ENCODE peak calls at places on chromosomes 12 and 14, in six cellular contexts. F, W, D, I, Z and A are unnamed samples.

GRCh38 chr12:75481013-75481705 is 604 bp downstream of the GLIPR1 start:
- DNase-seq in Z (no peak), F (no peak), W (no peak), I (no peak), D (no peak), A (peak)

GRCh38 chr14:81551471-81551870 is 17.8 kb upstream of the SEL1L start:
- DNase-seq in F (no peak), Z (no peak), W (no peak), D (no peak), I (no peak), A (no peak)

GRCh38 chr12:20555015-20555414 is 140.1 kb upstream of the SLCO1C1 start:
- DNase-seq in D (no peak), Z (no peak), W (no peak), I (no peak), F (no peak), A (no peak)

GRCh38 chr12:121189887-121190155 is 20.1 kb upstream of the P2RX4 start:
- DNase-seq in Z (no peak), W (no peak), F (no peak), I (no peak), D (no peak), A (no peak)

GRCh38 chr12:53623526-53623925 is 2.7 kb downstream of the ATF7 start:
- DNase-seq in D (peak), I (no peak), Z (no peak), F (no peak), W (no peak), A (no peak)

GRCh38 chr14:36771256-36771655 is 109.6 kb downstream of the PAX9 start:
- DNase-seq in D (no peak), Z (no peak), I (no peak), F (no peak), W (no peak), A (no peak)

GRCh38 chr14:66965831-66966230 is 223.4 kb upstream of the GARIN2 start:
- DNase-seq in I (no peak), W (no peak), D (no peak), F (no peak), Z (no peak), A (no peak)

GRCh38 chr14:35261774-35262173 is 30.4 kb upstream of the PSMA6 start:
- DNase-seq in D (no peak), I (no peak), F (no peak), W (no peak), Z (no peak), A (no peak)

GRCh38 chr14:22845103-22845394 is 8.7 kb downstream of the MMP14 start:
- DNase-seq in Z (no peak), D (no peak), F (no peak), W (no peak), I (no peak), A (no peak)

GRCh38 chr14:30864934-30865333 is 9.4 kb upstream of the COCH start:
- DNase-seq in F (no peak), I (no peak), W (no peak), D (no peak), Z (no peak), A (no peak)

GRCh38 chr12:78455991-78456390 is 408.6 kb upstream of the SYT1 start:
- DNase-seq in Z (no peak), W (no peak), D (no peak), F (no peak), I (no peak), A (no peak)

GRCh38 chr14:58776516-58776915 is 138.8 kb downstream of the DACT1 start:
- DNase-seq in I (no peak), F (no peak), Z (no peak), W (no peak), D (no peak), A (no peak)

GRCh38 chr12:55743967-55744931 is 1.3 kb downstream of the GDF11 start:
- DNase-seq in D (peak), I (no peak), F (no peak), Z (no peak), W (no peak), A (no peak)

GRCh38 chr14:100303179-100303578 is 3.1 kb downstream of the SLC25A29 start:
- DNase-seq in D (peak), Z (no peak), F (peak), I (no peak), W (peak), A (no peak)

GRCh38 chr14:62807636-62808035 is 237.6 kb downstream of the KCNH5 start:
- DNase-seq in D (no peak), W (no peak), Z (no peak), I (no peak), F (peak), A (no peak)

GRCh38 chr12:47757840-47758583 is 668 bp downstream of the RAPGEF3 start:
- DNase-seq in D (no peak), Z (no peak), W (no peak), I (no peak), F (no peak), A (no peak)

GRCh38 chr14:68814376-68815287 is 21.8 kb upstream of the ZFP36L1 start:
- DNase-seq in I (no peak), D (peak), W (peak), Z (no peak), F (peak), A (no peak)

GRCh38 chr12:122421263-122421814 is 1.1 kb downstream of the CLIP1 start:
- DNase-seq in I (no peak), Z (no peak), W (peak), D (peak), F (no peak), A (peak)

GRCh38 chr12:78473136-78473535 is 391.4 kb upstream of the SYT1 start:
- DNase-seq in Z (no peak), W (no peak), I (no peak), F (no peak), D (no peak), A (no peak)

GRCh38 chr12:104933778-104934177 is 24.3 kb downstream of the SLC41A2 start:
- DNase-seq in D (no peak), F (no peak), W (no peak), Z (no peak), I (no peak), A (no peak)

GRCh38 chr14:19801118-19801464 is 2.5 kb upstream of the OR4N2 start:
- DNase-seq in D (no peak), I (no peak), F (no peak), Z (no peak), W (no peak), A (no peak)

GRCh38 chr14:77307099-77307496 is 13.6 kb downstream of the POMT2 start:
- DNase-seq in W (no peak), D (no peak), F (no peak), Z (no peak), I (no peak), A (no peak)

GRCh38 chr14:105173901-105174894 is 5.6 kb upstream of the JAG2 start:
- DNase-seq in F (no peak), Z (no peak), D (no peak), W (no peak), I (no peak), A (no peak)

GRCh38 chr14:89214221-89214965 is 202.6 kb downstream of the FOXN3 start:
- DNase-seq in Z (no peak), D (no peak), F (peak), W (peak), I (no peak), A (no peak)

GRCh38 chr14:31950760-31951637 is 126.1 kb upstream of the ARHGAP5 start:
- DNase-seq in W (peak), F (peak), I (no peak), D (peak), Z (no peak), A (no peak)

GRCh38 chr12:43154498-43155045 is 397.4 kb downstream of the ADAMTS20 start:
- DNase-seq in D (no peak), Z (no peak), I (no peak), F (peak), W (no peak), A (no peak)

GRCh38 chr12:28237423-28237822 is 47.2 kb downstream of the CCDC91 start:
- DNase-seq in Z (no peak), W (no peak), F (peak), I (no peak), D (no peak), A (no peak)

GRCh38 chr14:73059326-73059725 is 992 bp downstream of the RBM25 start:
- DNase-seq in F (no peak), D (no peak), I (no peak), W (peak), Z (no peak), A (no peak)
- TF ChIP-seq REST in F (no peak), D (no peak), I (no peak), W (no peak), Z (no peak), A (no peak)

DNA sequence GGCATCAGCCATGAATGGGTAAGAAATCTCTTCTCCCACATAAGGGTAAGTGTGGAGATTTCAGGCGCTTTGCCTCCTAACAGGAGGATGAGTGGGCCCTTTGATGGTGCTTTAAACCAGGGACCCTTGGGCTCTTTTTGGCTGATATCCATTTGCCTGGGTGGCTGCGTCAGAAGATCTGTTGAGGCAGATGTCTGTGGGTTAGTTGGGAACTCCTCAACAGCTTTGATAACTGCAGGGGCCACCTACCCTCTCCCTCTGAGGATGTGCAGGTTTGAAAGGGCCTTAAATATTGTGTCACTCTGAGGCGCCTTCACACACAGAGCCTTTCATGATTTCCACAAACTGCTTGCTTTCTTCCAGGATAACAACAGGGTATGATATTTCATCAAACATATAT is 210.7 kb downstream of the PPM1H start:
- DNase-seq in I (no peak), D (no peak), Z (no peak), W (no peak), F (no peak), A (no peak)
- H3K27ac ChIP-seq in I (peak), D (no peak), Z (peak), W (peak), F (peak), A (no peak)

GRCh38 chr14:76011959-76012802 is 26.6 kb downstream of the IFT43 start:
- DNase-seq in W (no peak), F (peak), Z (no peak), D (no peak), I (no peak), A (no peak)
- TF ChIP-seq REST in W (no peak), F (no peak), Z (no peak), D (no peak), I (no peak), A (no peak)

DNA sequence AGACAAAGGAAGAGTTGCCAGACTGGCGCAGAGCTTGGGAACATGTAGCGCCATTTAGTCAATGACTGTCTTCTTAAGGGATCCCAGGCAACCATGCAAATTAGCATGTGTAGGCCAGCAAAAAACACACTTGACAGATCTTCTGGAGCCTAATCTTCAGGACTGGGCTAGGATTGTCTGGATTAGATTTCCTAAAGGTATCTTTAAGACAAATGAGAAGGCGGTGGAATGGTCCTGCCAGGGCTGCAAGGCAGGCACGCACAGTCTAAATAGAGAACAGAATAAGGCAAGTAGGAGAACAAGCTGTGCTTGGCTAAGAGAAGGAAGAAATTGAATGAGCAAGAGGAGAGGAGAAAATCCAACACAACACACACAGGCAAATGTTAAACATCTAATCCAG is 80.0 kb downstream of the CIT start:
- DNase-seq in Z (no peak), I (no peak), D (no peak), W (no peak), F (no peak), A (no peak)
- H3K27ac ChIP-seq in Z (no peak), I (no peak), D (no peak), W (no peak), F (no peak), A (no peak)

GRCh38 chr12:64160718-64161060 is 61.4 kb downstream of the KICS2 start:
- DNase-seq in I (no peak), W (no peak), Z (no peak), F (no peak), D (no peak), A (no peak)
- TF ChIP-seq REST in I (no peak), W (no peak), Z (no peak), F (no peak), D (no peak), A (no peak)

GRCh38 chr14:92646952-92647461 is 101.4 kb downstream of the LGMN start:
- DNase-seq in F (no peak), Z (no peak), I (no peak), D (no peak), W (no peak), A (no peak)

GRCh38 chr14:92644601-92645515 is 103.6 kb downstream of the LGMN start:
- DNase-seq in F (no peak), D (no peak), W (no peak), Z (no peak), I (no peak), A (no peak)

GRCh38 chr14:92644166-92644565 is 104.3 kb downstream of the LGMN start:
- DNase-seq in Z (no peak), I (peak), D (no peak), F (no peak), W (no peak), A (no peak)

GRCh38 chr14:92647499-92648279 is 100.7 kb downstream of the LGMN start:
- DNase-seq in I (no peak), D (no peak), Z (no peak), F (no peak), W (no peak), A (no peak)

DNA sequence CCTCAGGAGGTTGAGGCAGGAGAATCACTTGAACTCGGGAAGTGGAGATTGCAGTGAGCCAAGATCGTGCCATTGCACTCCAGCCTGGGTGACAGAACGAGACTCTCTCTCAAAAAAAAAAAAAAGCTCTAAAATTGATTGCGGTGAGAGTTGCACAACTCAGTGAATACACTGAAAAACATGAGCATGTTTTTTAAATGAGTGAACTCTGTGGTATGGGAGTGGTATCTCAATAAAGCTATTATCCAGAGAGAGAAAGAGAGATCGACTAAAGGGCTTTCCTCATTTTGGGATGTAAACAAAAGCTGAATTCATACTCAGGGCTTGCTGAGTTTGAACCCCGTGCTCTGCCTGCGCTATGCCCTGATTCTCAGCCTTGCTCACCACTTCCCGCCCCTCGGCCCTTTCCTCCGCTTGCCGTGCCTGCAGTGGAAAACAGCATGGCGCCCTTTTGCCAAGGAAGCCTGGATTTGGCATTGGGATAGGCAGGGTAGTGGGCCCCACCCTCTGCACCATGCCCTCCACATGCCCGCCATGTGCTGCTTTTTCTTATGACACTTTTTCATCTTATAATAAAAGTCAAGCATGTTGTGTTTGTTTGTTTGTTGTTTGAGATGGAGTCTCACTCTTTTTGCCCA is 102.5 kb downstream of the LGMN start:
- DNase-seq in F (no peak), I (no peak), D (no peak), Z (no peak), W (no peak), A (peak)
- H3K27ac ChIP-seq in F (no peak), I (no peak), D (no peak), Z (no peak), W (no peak), A (peak)